ENCODE peak calls at places on chromosome 5, in four cellular contexts. F is heart left ventricle, Z is pons, T is COR-L47. U is an unnamed sample.

GRCh38 chr5:151684690-151685361 is 1.9 kb downstream of the SPARC start:
- DNase-seq in F (peak; percentile 73), Z (peak; percentile 55), T (no peak), U (peak; percentile 88)

GRCh38 chr5:39498247-39498952 is 73.6 kb upstream of the DAB2 start:
- DNase-seq in F (no peak), Z (no peak), T (no peak), U (no peak)

GRCh38 chr5:175116466-175117048 is 327.4 kb downstream of the DRD1 start:
- DNase-seq in F (no peak), Z (no peak), T (no peak), U (no peak)

GRCh38 chr5:1783214-1783551 is 16.5 kb downstream of the MRPL36 start:
- DNase-seq in F (no peak), Z (no peak), T (no peak), U (no peak)

GRCh38 chr5:178152491-178153444 is 917 bp downstream of the NHP2 start:
- DNase-seq in F (no peak), Z (no peak), T (no peak), U (no peak)

GRCh38 chr5:171419663-171420428 is 399 bp downstream of the FGF18 start:
- DNase-seq in F (no peak), Z (no peak), T (peak; percentile 36), U (no peak)

GRCh38 chr5:68502531-68502930 is 287.0 kb downstream of the PIK3R1 start:
- DNase-seq in F (no peak), Z (no peak), T (no peak), U (no peak)

GRCh38 chr5:141701341-141702119 is 19.5 kb upstream of the ARAP3 start:
- DNase-seq in F (peak; percentile 52), Z (no peak), T (no peak), U (no peak)

GRCh38 chr5:146832985-146833732 is 45.4 kb downstream of the PPP2R2B start:
- DNase-seq in F (no peak), Z (no peak), T (no peak), U (no peak)

GRCh38 chr5:146098047-146098446 is 7.3 kb downstream of the PLAC8L1 start:
- DNase-seq in F (no peak), Z (peak; percentile 81), T (no peak), U (no peak)

GRCh38 chr5:147190236-147190815 is 44.5 kb upstream of the STK32A start:
- DNase-seq in F (no peak), Z (peak; percentile 85), T (no peak), U (no peak)

GRCh38 chr5:176660860-176661641 is 13.8 kb downstream of the TSPAN17 start:
- DNase-seq in F (peak; percentile 72), Z (peak; percentile 57), T (peak; percentile 67), U (peak; percentile 73)

GRCh38 chr5:179914032-179914755 is 6.5 kb upstream of the TBC1D9B start:
- DNase-seq in F (no peak), Z (peak; percentile 31), T (no peak), U (no peak)

GRCh38 chr5:127975961-127976360 is 107.6 kb upstream of the SLC12A2 start:
- DNase-seq in F (no peak), Z (no peak), T (no peak), U (no peak)

GRCh38 chr5:15650266-15650665 is 150.3 kb downstream of the FBXL7 start:
- DNase-seq in F (no peak), Z (no peak), T (no peak), U (no peak)

GRCh38 chr5:43711496-43711895 is 108.5 kb downstream of the NNT start:
- DNase-seq in F (no peak), Z (no peak), T (no peak), U (no peak)

GRCh38 chr5:14286007-14286406 is 142.9 kb downstream of the TRIO start:
- DNase-seq in F (no peak), Z (no peak), T (no peak), U (no peak)

GRCh38 chr5:134958755-134959154 is 9.0 kb upstream of the CATSPER3 start:
- DNase-seq in F (no peak), Z (no peak), T (no peak), U (no peak)

GRCh38 chr5:127184841-127185240 is 105.8 kb upstream of the MEGF10 start:
- DNase-seq in F (no peak), Z (no peak), T (no peak), U (no peak)

GRCh38 chr5:56429110-56429561 is 196.0 kb upstream of the ANKRD55 start:
- DNase-seq in F (peak; percentile 70), Z (no peak), T (no peak), U (no peak)

GRCh38 chr5:122110990-122111389 is 18.4 kb upstream of the ZNF474 start:
- DNase-seq in F (no peak), Z (no peak), T (no peak), U (no peak)

GRCh38 chr5:41270423-41271251 is 57.3 kb upstream of the C6 start:
- DNase-seq in F (peak; percentile 57), Z (peak; percentile 88), T (no peak), U (peak; percentile 51)

GRCh38 chr5:145362261-145362660 is 472.9 kb downstream of the PRELID2 start:
- DNase-seq in F (no peak), Z (no peak), T (no peak), U (no peak)

GRCh38 chr5:138610468-138611294 is 35.5 kb upstream of the HSPA9 start:
- DNase-seq in F (no peak), Z (peak; percentile 48), T (no peak), U (no peak)

GRCh38 chr5:107546084-107546483 is 124.7 kb downstream of the EFNA5 start:
- DNase-seq in F (no peak), Z (no peak), T (no peak), U (no peak)

GRCh38 chr5:75335952-75336624 is 932 bp upstream of the HMGCR start:
- DNase-seq in F (no peak), Z (peak; percentile 74), T (peak; percentile 68), U (no peak)

GRCh38 chr5:159174511-159175168 is 34.7 kb downstream of the RNF145 start:
- DNase-seq in F (no peak), Z (no peak), T (no peak), U (no peak)

GRCh38 chr5:160268111-160268510 is 38.8 kb downstream of the FABP6 start:
- DNase-seq in F (no peak), Z (no peak), T (no peak), U (no peak)

GRCh38 chr5:149702953-149703646 is 27.0 kb upstream of the PPARGC1B start:
- DNase-seq in F (no peak), Z (no peak), T (no peak), U (no peak)

U was measured in adrenal gland.